ENCODE peak calls at places on chromosome 16, in four cellular contexts. R is thoracic aorta, B is NCI-H460, T is brain microvascular endothelial cell. Q is an unnamed sample.

GRCh38 chr16:85554791-85555548 is 58.2 kb upstream of the GSE1 start:
- DNase-seq in R (peak), B (peak), T (peak), Q (peak)

GRCh38 chr16:55640714-55641327 is 15.0 kb upstream of the SLC6A2 start:
- DNase-seq in R (no peak), B (no peak), T (no peak), Q (no peak)

GRCh38 chr16:58494981-58495860 is 4.7 kb upstream of the NDRG4 start:
- DNase-seq in R (peak), B (peak), T (peak), Q (peak)

GRCh38 chr16:69924041-69924775 is 26.9 kb upstream of the CLEC18A start:
- DNase-seq in R (no peak), B (no peak), T (no peak), Q (no peak)

GRCh38 chr16:57651344-57652333 is 16.5 kb upstream of the ADGRG3 start:
- DNase-seq in R (no peak), B (no peak), T (no peak), Q (no peak)

GRCh38 chr16:10622036-10622921 is 41.9 kb upstream of the EMP2 start:
- DNase-seq in R (no peak), B (no peak), T (no peak), Q (no peak)

GRCh38 chr16:57165923-57166322 is 19.9 kb downstream of the PSME3IP1 start:
- DNase-seq in R (no peak), B (no peak), T (no peak), Q (no peak)

GRCh38 chr16:4081577-4082021 is 34.6 kb downstream of the ADCY9 start:
- DNase-seq in R (no peak), B (no peak), T (peak), Q (no peak)

GRCh38 chr16:27374231-27374793 is 27.7 kb upstream of the IL21R start:
- DNase-seq in R (no peak), B (no peak), T (no peak), Q (no peak)

GRCh38 chr16:81003610-81004460 is 2.9 kb downstream of the CMC2 start:
- DNase-seq in R (no peak), B (no peak), T (no peak), Q (no peak)

GRCh38 chr16:57388359-57389086 is 16.0 kb upstream of the CCL17 start:
- DNase-seq in R (no peak), B (no peak), T (no peak), Q (no peak)

GRCh38 chr16:16797239-16797638 is 418.3 kb downstream of the NPIPA7 start:
- DNase-seq in R (no peak), B (peak), T (no peak), Q (no peak)

GRCh38 chr16:56389554-56389953 is 35.8 kb downstream of the AMFR start:
- DNase-seq in R (no peak), B (no peak), T (peak), Q (no peak)

GRCh38 chr16:81427245-81427644 is 17.4 kb upstream of the CMIP start:
- DNase-seq in R (no peak), B (no peak), T (no peak), Q (no peak)

GRCh38 chr16:63776437-63776836 is 1345.4 kb downstream of the CDH11 start:
- DNase-seq in R (no peak), B (no peak), T (no peak), Q (no peak)

GRCh38 chr16:87057951-87058560 is 259.1 kb downstream of the C16orf95 start:
- DNase-seq in R (no peak), B (no peak), T (no peak), Q (no peak)

GRCh38 chr16:12392585-12393089 is 411.1 kb downstream of the CPPED1 start:
- DNase-seq in R (no peak), B (no peak), T (no peak), Q (no peak)

GRCh38 chr16:19113577-19114358 is at the start of gene ITPRIPL2:
- DNase-seq in R (peak), B (peak), T (peak), Q (peak)

GRCh38 chr16:17397499-17397891 is 73.3 kb downstream of the XYLT1 start:
- DNase-seq in R (no peak), B (no peak), T (no peak), Q (no peak)

GRCh38 chr16:714558-715447 is at the start of gene METRN:
- DNase-seq in R (peak), B (peak), T (peak), Q (peak)

GRCh38 chr16:50208460-50208931 is 55.4 kb downstream of the TENT4B start:
- DNase-seq in R (no peak), B (no peak), T (peak), Q (no peak)

GRCh38 chr16:59601452-59601851 is 867.3 kb upstream of the GOT2 start:
- DNase-seq in R (no peak), B (no peak), T (no peak), Q (no peak)

GRCh38 chr16:7967986-7968509 is 622.3 kb downstream of the TMEM114 start:
- DNase-seq in R (no peak), B (no peak), T (no peak), Q (no peak)

GRCh38 chr16:57387598-57388354 is 15.5 kb downstream of the CX3CL1 start:
- DNase-seq in R (no peak), B (no peak), T (no peak), Q (no peak)

GRCh38 chr16:56841233-56841632 is 23.8 kb upstream of the SLC12A3 start:
- DNase-seq in R (no peak), B (no peak), T (no peak), Q (no peak)

Q was measured in GM13976.